ENCODE peak calls at places on chromosome 3, in four cellular contexts. O is activated CD4-positive, alpha-beta T cell treated with anti-CD3 and anti-CD28 coated beads, Interleukin-2, amount 50 U/mL, for 48 hours; X is stimulated activated CD8-positive, alpha-beta memory T cell treated with anti-CD3 and anti-CD28 coated beads, Interleukin-2, amount 100 ng/mL, for 48 hours; S is A172. C is an unnamed sample.

GRCh38 chr3:170703121-170703588 is 117.3 kb upstream of the SLC7A14 start:
- DNase-seq in O (no peak), X (no peak), S (peak), C (no peak)

GRCh38 chr3:141648055-141648910 is 89.8 kb upstream of the RNF7 start:
- DNase-seq in O (no peak), X (no peak), S (no peak), C (no peak)

GRCh38 chr3:196666001-196666867 is 26.7 kb downstream of the NRROS start:
- DNase-seq in O (no peak), X (no peak), S (peak), C (no peak)

GRCh38 chr3:186319988-186320387 is 42.0 kb downstream of the DGKG start:
- DNase-seq in O (no peak), X (no peak), S (no peak), C (no peak)

GRCh38 chr3:154209499-154209898 is 88.3 kb downstream of the ARHGEF26 start:
- DNase-seq in O (no peak), X (no peak), S (no peak), C (no peak)

GRCh38 chr3:156792114-156792513 is 34.0 kb upstream of the LEKR1 start:
- DNase-seq in O (no peak), X (no peak), S (no peak), C (no peak)

GRCh38 chr3:132248490-132248889 is 68.7 kb upstream of the ACP3 start:
- DNase-seq in O (no peak), X (no peak), S (no peak), C (no peak)

GRCh38 chr3:40267940-40268707 is 41.4 kb upstream of the EIF1B start:
- DNase-seq in O (no peak), X (no peak), S (no peak), C (no peak)

GRCh38 chr3:114886945-114887344 is 260.1 kb downstream of the ZBTB20 start:
- DNase-seq in O (no peak), X (no peak), S (no peak), C (no peak)

GRCh38 chr3:101381809-101382208 is 61.4 kb upstream of the IMPG2 start:
- DNase-seq in O (no peak), X (no peak), S (peak), C (no peak)

GRCh38 chr3:159174715-159175390 is 373.0 kb downstream of the MFSD1 start:
- DNase-seq in O (no peak), X (no peak), S (peak), C (no peak)

C was measured in occipital lobe.